ENCODE peak calls at places on chromosome 4, in ten cellular contexts. S is IMR-90, A is A549, O is esophagus squamous epithelium, L is H1, F is Peyer's patch, Q is tibial nerve, W is endothelial cell of umbilical vein, R is heart left ventricle, B is GM12891. X is an unnamed sample.

GRCh38 chr4:71270901-71271300 is 67.9 kb upstream of the SLC4A4 start:
- DNase-seq in S (peak), A (peak), O (no peak), L (no peak), F (no peak), Q (no peak), W (peak), R (no peak), B (no peak), X (no peak)

GRCh38 chr4:181418491-181418890 is 824.7 kb upstream of the TENM3 start:
- DNase-seq in S (no peak), A (no peak), O (no peak), L (no peak), F (no peak), Q (no peak), W (no peak), R (no peak), B (no peak), X (no peak)

GRCh38 chr4:14816592-14817273 is 185.5 kb upstream of the CPEB2 start:
- DNase-seq in S (no peak), A (no peak), O (no peak), L (no peak), F (no peak), Q (no peak), W (no peak), R (no peak), B (no peak), X (no peak)

GRCh38 chr4:174198396-174199179 is 84.9 kb downstream of the FBXO8 start:
- DNase-seq in S (peak), A (peak), O (no peak), L (no peak), F (no peak), Q (no peak), W (peak), R (no peak), B (no peak), X (peak)

GRCh38 chr4:67725981-67726380 is 25.0 kb upstream of the UBA6 start:
- DNase-seq in S (peak), A (no peak), O (no peak), L (no peak), F (no peak), Q (no peak), W (no peak), R (no peak), B (no peak), X (no peak)

GRCh38 chr4:82138376-82138775 is 235.4 kb downstream of the HNRNPD start:
- DNase-seq in S (peak), A (peak), O (no peak), L (no peak), F (no peak), Q (no peak), W (no peak), R (no peak), B (no peak), X (no peak)

GRCh38 chr4:118941799-118942198 is 53.1 kb downstream of the SYNPO2 start:
- DNase-seq in S (peak), A (no peak), O (no peak), L (no peak), F (no peak), Q (no peak), W (no peak), R (no peak), B (no peak), X (no peak)

GRCh38 chr4:133594246-133595207 is 445.4 kb downstream of the PCDH10 start:
- DNase-seq in S (peak), A (no peak), O (no peak), L (no peak), F (no peak), Q (no peak), W (peak), R (no peak), B (no peak), X (no peak)

GRCh38 chr4:134906404-134907023 is 704.9 kb upstream of the PABPC4L start:
- DNase-seq in S (no peak), A (peak), O (no peak), L (no peak), F (no peak), Q (no peak), W (peak), R (no peak), B (no peak), X (no peak)

GRCh38 chr4:61223385-61223784 is 23.3 kb downstream of the ADGRL3 start:
- DNase-seq in S (no peak), A (no peak), O (no peak), L (no peak), F (no peak), Q (no peak), W (no peak), R (no peak), B (no peak), X (no peak)

GRCh38 chr4:1871471-1872021 is 353 bp downstream of the NSD2 start:
- DNase-seq in S (no peak), A (peak), O (no peak), L (no peak), F (peak), Q (no peak), W (peak), R (peak), B (no peak), X (no peak)

GRCh38 chr4:119035941-119036737 is 99.5 kb upstream of the MYOZ2 start:
- DNase-seq in S (peak), A (no peak), O (no peak), L (no peak), F (no peak), Q (no peak), W (no peak), R (no peak), B (no peak), X (no peak)

GRCh38 chr4:12875640-12876243 is 608.4 kb downstream of the RAB28 start:
- DNase-seq in S (no peak), A (no peak), O (no peak), L (no peak), F (no peak), Q (no peak), W (no peak), R (no peak), B (no peak), X (no peak)

GRCh38 chr4:127309360-127310095 is 323.2 kb upstream of the INTU start:
- DNase-seq in S (peak), A (no peak), O (no peak), L (no peak), F (no peak), Q (peak), W (no peak), R (no peak), B (no peak), X (no peak)

GRCh38 chr4:103171006-103171405 is 27.1 kb downstream of the CENPE start:
- DNase-seq in S (no peak), A (no peak), O (no peak), L (no peak), F (no peak), Q (no peak), W (no peak), R (no peak), B (no peak), X (no peak)

GRCh38 chr4:79217043-79217442 is 108.8 kb downstream of the NAA11 start:
- DNase-seq in S (no peak), A (no peak), O (no peak), L (peak), F (no peak), Q (no peak), W (no peak), R (no peak), B (no peak), X (no peak)

GRCh38 chr4:35125995-35126712 is 1118.2 kb downstream of the ARAP2 start:
- DNase-seq in S (no peak), A (no peak), O (no peak), L (no peak), F (no peak), Q (no peak), W (no peak), R (no peak), B (no peak), X (no peak)

GRCh38 chr4:116733368-116733767 is 352.0 kb downstream of the TRAM1L1 start:
- DNase-seq in S (no peak), A (no peak), O (no peak), L (no peak), F (no peak), Q (no peak), W (no peak), R (no peak), B (no peak), X (no peak)

GRCh38 chr4:5635826-5636196 is 72.5 kb downstream of the EVC2 start:
- DNase-seq in S (peak), A (peak), O (no peak), L (no peak), F (no peak), Q (no peak), W (no peak), R (no peak), B (no peak), X (peak)

GRCh38 chr4:26326791-26327190 is 6.0 kb downstream of the RBPJ start:
- DNase-seq in S (peak), A (no peak), O (no peak), L (no peak), F (no peak), Q (no peak), W (no peak), R (no peak), B (no peak), X (no peak)

GRCh38 chr4:20271954-20272353 is 20.2 kb downstream of the SLIT2 start:
- DNase-seq in S (no peak), A (no peak), O (no peak), L (no peak), F (no peak), Q (no peak), W (no peak), R (no peak), B (no peak), X (no peak)

GRCh38 chr4:6008092-6008551 is 10.1 kb downstream of the C4orf50 start:
- DNase-seq in S (no peak), A (peak), O (no peak), L (peak), F (no peak), Q (no peak), W (no peak), R (no peak), B (no peak), X (no peak)

GRCh38 chr4:16461362-16461761 is 235.1 kb upstream of the TAPT1 start:
- DNase-seq in S (no peak), A (no peak), O (no peak), L (no peak), F (no peak), Q (no peak), W (peak), R (no peak), B (no peak), X (no peak)

GRCh38 chr4:38675167-38676121 is 11.4 kb downstream of the KLF3 start:
- DNase-seq in S (peak), A (peak), O (peak), L (no peak), F (no peak), Q (peak), W (peak), R (peak), B (peak), X (no peak)

GRCh38 chr4:6021831-6022606 is 3.8 kb upstream of the C4orf50 start:
- DNase-seq in S (no peak), A (no peak), O (no peak), L (no peak), F (no peak), Q (no peak), W (no peak), R (no peak), B (no peak), X (no peak)

GRCh38 chr4:22299678-22300077 is 216.2 kb downstream of the ADGRA3 start:
- DNase-seq in S (no peak), A (no peak), O (no peak), L (no peak), F (no peak), Q (no peak), W (no peak), R (no peak), B (no peak), X (no peak)

GRCh38 chr4:4260185-4260751 is 12.2 kb upstream of the TMEM128 start:
- DNase-seq in S (peak), A (peak), O (no peak), L (no peak), F (no peak), Q (no peak), W (peak), R (no peak), B (peak), X (peak)

GRCh38 chr4:140754918-140755810 is 1.0 kb downstream of the TBC1D9 start:
- DNase-seq in S (no peak), A (no peak), O (no peak), L (no peak), F (no peak), Q (no peak), W (peak), R (no peak), B (no peak), X (no peak)

DNA sequence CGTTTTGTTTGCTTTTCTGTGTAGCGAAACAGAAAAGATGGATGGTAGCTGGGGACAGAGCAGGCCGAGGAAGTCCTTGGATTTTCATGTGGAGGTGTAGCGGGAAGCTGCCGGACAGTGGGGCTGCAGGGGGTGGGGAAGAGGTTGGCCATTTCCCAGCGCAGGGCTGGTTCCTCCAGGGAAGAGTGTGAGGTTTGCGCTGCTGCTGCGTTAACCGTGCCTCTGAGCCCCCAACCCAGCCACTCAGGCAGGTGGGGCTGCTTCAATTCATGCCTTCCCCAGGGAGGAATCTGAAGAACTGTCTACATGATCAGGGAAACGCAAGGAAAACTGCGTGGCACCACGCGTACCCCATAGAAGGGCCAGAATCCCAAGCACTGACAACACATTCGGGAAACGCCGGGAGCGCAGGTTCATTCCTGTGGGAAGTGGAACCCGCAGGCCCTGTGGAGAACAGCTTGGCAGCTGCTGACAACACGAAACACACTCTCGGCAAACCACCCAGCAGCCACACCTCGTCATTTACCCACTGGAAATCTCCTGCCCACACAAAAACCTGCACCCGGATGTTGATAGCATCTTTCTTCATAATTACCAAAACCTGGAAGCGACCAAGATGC is 57.7 kb downstream of the PCGF3 start:
- DNase-seq in S (no peak), A (no peak), O (no peak), L (no peak), F (no peak), Q (no peak), W (no peak), R (no peak), B (no peak), X (no peak)
- TF ChIP-seq POLR2A in S (no peak), A (no peak), O (no peak), L (no peak), F (no peak), Q (no peak), W (no peak), R (no peak), B (no peak), X (no peak)

GRCh38 chr4:87525636-87526035 is 3.5 kb downstream of the SPARCL1 start:
- DNase-seq in S (peak), A (no peak), O (no peak), L (no peak), F (no peak), Q (no peak), W (no peak), R (no peak), B (no peak), X (no peak)
- TF ChIP-seq POLR2A in S (no peak), A (no peak), O (no peak), L (no peak), F (no peak), Q (no peak), W (no peak), R (peak), B (no peak), X (no peak)

GRCh38 chr4:56909083-56909981 is 1.6 kb downstream of the REST start:
- DNase-seq in S (peak), A (peak), O (no peak), L (no peak), F (no peak), Q (peak), W (peak), R (peak), B (peak), X (peak)
- TF ChIP-seq POLR2A in S (no peak), A (no peak), O (no peak), L (peak), F (no peak), Q (no peak), W (no peak), R (no peak), B (no peak), X (no peak)

GRCh38 chr4:87128006-87128705 is 92.3 kb downstream of the KLHL8 start:
- DNase-seq in S (peak), A (no peak), O (no peak), L (no peak), F (no peak), Q (no peak), W (no peak), R (no peak), B (no peak), X (no peak)
- TF ChIP-seq POLR2A in S (no peak), A (no peak), O (no peak), L (no peak), F (no peak), Q (no peak), W (no peak), R (no peak), B (no peak), X (no peak)

X was measured in H54.